ENCODE peak calls at places on chromosomes 4 and X, in four cellular contexts. Q is cardiac muscle cell, M is stomach, L is esophagus squamous epithelium. H is an unnamed sample.

GRCh38 chr4:17494258-17494657 is 17.6 kb downstream of the QDPR start:
- DNase-seq in Q (peak; percentile 66), M (no peak), L (no peak), H (no peak)

GRCh38 chr4:65170768-65171514 is 499.3 kb downstream of the EPHA5 start:
- DNase-seq in Q (no peak), M (no peak), L (no peak), H (no peak)

GRCh38 chr4:123821861-123822260 is 425.3 kb downstream of the SPRY1 start:
- DNase-seq in Q (peak; percentile 44), M (no peak), L (no peak), H (no peak)

GRCh38 chr4:6222761-6223292 is 22.5 kb upstream of the JAKMIP1 start:
- DNase-seq in Q (peak; percentile 3), M (peak; percentile 20), L (no peak), H (no peak)

GRCh38 chr4:108762559-108763225 is at the start of gene ETNPPL:
- DNase-seq in Q (peak; percentile 3), M (peak; percentile 31), L (no peak), H (no peak)

GRCh38 chr4:88481557-88481956 is 24.6 kb downstream of the HERC5 start:
- DNase-seq in Q (peak; percentile 20), M (no peak), L (no peak), H (no peak)

GRCh38 chr4:18579222-18579621 is 557.7 kb upstream of the LCORL start:
- DNase-seq in Q (no peak), M (no peak), L (no peak), H (no peak)

GRCh38 chr4:1060646-1061371 is 49.4 kb downstream of the FGFRL1 start:
- DNase-seq in Q (no peak), M (no peak), L (no peak), H (peak; percentile 37)

GRCh38 chr4:173490817-173491518 is 39.1 kb downstream of the HAND2 start:
- DNase-seq in Q (peak; percentile 83), M (no peak), L (no peak), H (no peak)

GRCh38 chrX:56813318-56813837 is 84.3 kb downstream of the NBDY start:
- DNase-seq in Q (peak; percentile 87), M (no peak), L (no peak), H (no peak)

GRCh38 chr4:158729716-158730559 is 6.7 kb upstream of the PPID start:
- DNase-seq in Q (peak; percentile 72), M (peak; percentile 68), L (no peak), H (no peak)

GRCh38 chrX:7108995-7109634 is 38.4 kb upstream of the STS start:
- DNase-seq in Q (peak; percentile 21), M (no peak), L (no peak), H (no peak)

GRCh38 chr4:140260227-140260626 is 106.2 kb upstream of the MAML3 start:
- DNase-seq in Q (peak; percentile 33), M (no peak), L (no peak), H (no peak)

GRCh38 chr4:74503580-74503979 is 58.6 kb downstream of the AREG start:
- DNase-seq in Q (peak; percentile 55), M (no peak), L (no peak), H (no peak)

GRCh38 chr4:82578935-82579334 is 17.1 kb upstream of the TMEM150C start:
- DNase-seq in Q (peak; percentile 4), M (no peak), L (no peak), H (no peak)

GRCh38 chrX:23505531-23506303 is 161.6 kb upstream of the PRDX4 start:
- DNase-seq in Q (no peak), M (no peak), L (no peak), H (no peak)

GRCh38 chrX:63050225-63050624 is 300.9 kb downstream of the SPIN4 start:
- DNase-seq in Q (no peak), M (no peak), L (no peak), H (no peak)

DNA sequence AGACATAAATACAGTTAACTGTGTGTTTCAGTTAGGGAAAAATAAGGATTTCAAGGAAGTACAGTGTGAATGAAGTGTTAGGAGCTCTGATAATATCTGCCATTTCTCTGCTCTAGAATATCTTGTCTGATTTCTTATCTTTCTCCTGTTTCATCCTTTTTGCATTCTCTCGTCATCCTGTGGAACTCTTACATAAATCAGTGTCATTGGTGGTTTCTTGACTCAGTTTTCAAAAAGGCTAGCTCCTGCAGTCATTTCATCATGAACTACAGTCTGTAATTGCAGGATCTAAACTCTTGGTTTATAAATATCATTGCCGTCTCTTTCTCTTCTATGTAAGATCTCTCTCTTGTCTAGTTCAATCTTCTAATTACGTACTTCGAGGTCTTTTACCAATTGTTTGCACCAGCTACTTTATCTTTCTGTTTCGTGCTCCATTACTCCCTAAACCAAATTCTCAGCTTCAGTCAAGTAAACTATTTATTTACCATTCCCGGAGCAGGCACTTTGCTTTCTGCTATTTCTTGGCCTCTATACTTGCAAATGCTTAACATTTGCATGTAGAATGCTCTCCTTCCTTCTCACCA is 293.9 kb downstream of the TENM3 start:
- DNase-seq in Q (no peak), M (no peak), L (no peak), H (no peak)
- H3K4me3 ChIP-seq in Q (no peak overlapping the region), M (no peak overlapping the region), L (no peak overlapping the region), H (no peak overlapping the region)

GRCh38 chrX:77389891-77390290 is 57.3 kb upstream of the FGF16 start:
- DNase-seq in Q (no peak), M (no peak), L (no peak), H (no peak)
- H3K36me3 ChIP-seq in Q (no peaks in the 10 kb centered on the region), M (no peaks in the 10 kb centered on the region), L (no peaks in the 10 kb centered on the region), H (no peaks in the 10 kb centered on the region)

GRCh38 chrX:30489323-30489722 is 88.2 kb downstream of the TASL start:
- DNase-seq in Q (no peak), M (no peak), L (no peak), H (no peak)
- TF ChIP-seq CTCF in Q (no peak), M (no peak), L (no peak), H (no peak)

GRCh38 chr4:16222957-16223527 is 3.2 kb downstream of the TAPT1 start:
- DNase-seq in Q (peak; percentile 24), M (no peak), L (no peak), H (no peak)
- H3K4me3 ChIP-seq in Q (no peak overlapping the region), M (no peak overlapping the region), L (no peak overlapping the region), H (no peak overlapping the region)

GRCh38 chrX:154829102-154829501 is 5.4 kb downstream of the SMIM9 start:
- DNase-seq in Q (no peak), M (no peak), L (no peak), H (no peak)

GRCh38 chrX:154833746-154834274 is 652 bp downstream of the SMIM9 start:
- DNase-seq in Q (no peak), M (no peak), L (no peak), H (no peak)

GRCh38 chrX:154827624-154828408 is 6.6 kb downstream of the SMIM9 start:
- DNase-seq in Q (no peak), M (no peak), L (no peak), H (no peak)

GRCh38 chrX:154827194-154827593 is 7.3 kb downstream of the SMIM9 start:
- DNase-seq in Q (no peak), M (no peak), L (no peak), H (no peak)

DNA sequence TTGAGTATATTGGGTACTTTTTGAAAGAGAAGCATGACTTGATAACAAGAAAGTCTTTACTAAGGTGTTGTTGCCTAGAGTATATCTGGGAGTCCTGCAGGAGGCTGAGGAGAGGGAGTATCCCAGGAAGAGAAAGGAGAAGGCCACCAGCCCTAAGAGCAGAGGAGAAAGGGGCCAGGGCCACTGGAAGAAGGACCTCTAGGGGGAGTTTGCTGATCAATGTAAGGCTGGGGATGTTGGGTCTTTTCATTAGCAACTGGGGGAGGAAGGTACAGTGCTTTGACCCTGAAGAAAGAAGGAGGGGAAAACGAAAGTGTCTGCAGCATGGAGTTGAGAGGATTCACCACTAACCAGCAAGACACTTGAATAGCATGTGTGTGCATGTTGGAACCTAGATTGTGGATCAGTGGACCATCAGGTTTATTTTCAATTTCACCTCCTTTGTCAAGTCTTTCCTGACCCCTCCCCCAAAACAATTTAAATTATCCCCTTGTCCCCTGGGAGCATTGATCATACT is 4.5 kb downstream of the SMIM9 start:
- DNase-seq in Q (no peak), M (no peak), L (no peak), H (no peak)
- H3K36me3 ChIP-seq in Q (no peaks in the 10 kb centered on the region), M (no peaks in the 10 kb centered on the region), L (no peaks in the 10 kb centered on the region), H (no peaks in the 10 kb centered on the region)

GRCh38 chrX:55715847-55716246 is 1.7 kb upstream of the RRAGB start:
- DNase-seq in Q (no peak), M (no peak), L (no peak), H (no peak)
- TF ChIP-seq CTCF in Q (no peak), M (no peak), L (no peak), H (no peak)

GRCh38 chrX:107656965-107657364 is 28.7 kb downstream of the PRPS1 start:
- DNase-seq in Q (no peak), M (no peak), L (no peak), H (no peak)

GRCh38 chrX:107658660-107659059 is 30.4 kb downstream of the PRPS1 start:
- DNase-seq in Q (no peak), M (no peak), L (no peak), H (no peak)

GRCh38 chrX:107659768-107660167 is 31.5 kb downstream of the PRPS1 start:
- DNase-seq in Q (peak; percentile 73), M (no peak), L (no peak), H (no peak)

GRCh38 chrX:107659286-107659685 is 31.0 kb downstream of the PRPS1 start:
- DNase-seq in Q (no peak), M (no peak), L (no peak), H (no peak)

GRCh38 chrX:107654778-107655761 is 26.8 kb downstream of the PRPS1 start:
- DNase-seq in Q (peak; percentile 75), M (peak; percentile 61), L (no peak), H (peak; percentile 80)
- H3K4me3 ChIP-seq in Q (no peak overlapping the region), M (no peak overlapping the region), L (no peak overlapping the region), H (no peak overlapping the region)

H was measured in suprapubic skin.